ENCODE peak calls at places on chromosomes 3 and 15, in eight cellular contexts. One of them, this sample, is unnamed.
A peak's percentile ranks its signal among the peaks of the same experiment; 100 is the strongest.

GRCh38 chr3:39065197-39065596 is 13.4 kb downstream of the WDR48 start:
- DNase-seq in breast epithelium: no peak
- DNase-seq in Calu3: peak; percentile 40
- DNase-seq in stomach: no peak
- DNase-seq in fibroblast of pulmonary artery: peak; percentile 48
- DNase-seq in AG09319: no peak
- DNase-seq in gastrocnemius medialis: no peak
- DNase-seq in AG04450: no peak
- DNase-seq in this sample: no peak

GRCh38 chr3:76429536-76430177 is 610.2 kb upstream of the ROBO2 start:
- DNase-seq in breast epithelium: no peak
- DNase-seq in Calu3: no peak
- DNase-seq in stomach: no peak
- DNase-seq in fibroblast of pulmonary artery: no peak
- DNase-seq in AG09319: no peak
- DNase-seq in gastrocnemius medialis: no peak
- DNase-seq in AG04450: no peak
- DNase-seq in this sample: no peak

GRCh38 chr15:64634020-64634419 is 141.4 kb downstream of the RBPMS2 start:
- DNase-seq in breast epithelium: no peak
- DNase-seq in Calu3: no peak
- DNase-seq in stomach: no peak
- DNase-seq in fibroblast of pulmonary artery: no peak
- DNase-seq in AG09319: no peak
- DNase-seq in gastrocnemius medialis: no peak
- DNase-seq in AG04450: no peak
- DNase-seq in this sample: no peak

GRCh38 chr3:52454235-52454937 is 545 bp upstream of the TNNC1 start:
- DNase-seq in breast epithelium: no peak
- DNase-seq in Calu3: no peak
- DNase-seq in stomach: peak; percentile 42
- DNase-seq in fibroblast of pulmonary artery: no peak
- DNase-seq in AG09319: no peak
- DNase-seq in gastrocnemius medialis: no peak
- DNase-seq in AG04450: no peak
- DNase-seq in this sample: no peak

GRCh38 chr3:112351036-112351435 is 18.1 kb downstream of the CD200 start:
- DNase-seq in breast epithelium: no peak
- DNase-seq in Calu3: no peak
- DNase-seq in stomach: no peak
- DNase-seq in fibroblast of pulmonary artery: no peak
- DNase-seq in AG09319: no peak
- DNase-seq in gastrocnemius medialis: no peak
- DNase-seq in AG04450: no peak
- DNase-seq in this sample: no peak

GRCh38 chr3:195543642-195544536 is 764 bp upstream of the PPP1R2 start:
- DNase-seq in breast epithelium: no peak
- DNase-seq in Calu3: no peak
- DNase-seq in stomach: no peak
- DNase-seq in fibroblast of pulmonary artery: no peak
- DNase-seq in AG09319: no peak
- DNase-seq in gastrocnemius medialis: no peak
- DNase-seq in AG04450: no peak
- DNase-seq in this sample: no peak

GRCh38 chr3:111669926-111670630 is 74.9 kb upstream of the ZBED2 start:
- DNase-seq in breast epithelium: no peak
- DNase-seq in Calu3: no peak
- DNase-seq in stomach: no peak
- DNase-seq in fibroblast of pulmonary artery: peak; percentile 45
- DNase-seq in AG09319: no peak
- DNase-seq in gastrocnemius medialis: no peak
- DNase-seq in AG04450: no peak
- DNase-seq in this sample: no peak

GRCh38 chr3:130374908-130375307 is 29.4 kb downstream of the COL6A5 start:
- DNase-seq in breast epithelium: no peak
- DNase-seq in Calu3: no peak
- DNase-seq in stomach: no peak
- DNase-seq in fibroblast of pulmonary artery: no peak
- DNase-seq in AG09319: no peak
- DNase-seq in gastrocnemius medialis: no peak
- DNase-seq in AG04450: no peak
- DNase-seq in this sample: no peak

GRCh38 chr3:24344784-24345439 is 149.7 kb downstream of the THRB start:
- DNase-seq in breast epithelium: no peak
- DNase-seq in Calu3: no peak
- DNase-seq in stomach: no peak
- DNase-seq in fibroblast of pulmonary artery: no peak
- DNase-seq in AG09319: no peak
- DNase-seq in gastrocnemius medialis: no peak
- DNase-seq in AG04450: no peak
- DNase-seq in this sample: no peak

GRCh38 chr3:66496731-66497130 is 4.1 kb downstream of the LRIG1 start:
- DNase-seq in breast epithelium: no peak
- DNase-seq in Calu3: no peak
- DNase-seq in stomach: no peak
- DNase-seq in fibroblast of pulmonary artery: no peak
- DNase-seq in AG09319: no peak
- DNase-seq in gastrocnemius medialis: no peak
- DNase-seq in AG04450: no peak
- DNase-seq in this sample: no peak

GRCh38 chr15:98560338-98560737 is 88.0 kb upstream of the IGF1R start:
- DNase-seq in breast epithelium: no peak
- DNase-seq in Calu3: no peak
- DNase-seq in stomach: no peak
- DNase-seq in fibroblast of pulmonary artery: no peak
- DNase-seq in AG09319: no peak
- DNase-seq in gastrocnemius medialis: no peak
- DNase-seq in AG04450: no peak
- DNase-seq in this sample: no peak

GRCh38 chr3:64766463-64766862 is 78.7 kb upstream of the ADAMTS9 start:
- DNase-seq in breast epithelium: no peak
- DNase-seq in Calu3: no peak
- DNase-seq in stomach: no peak
- DNase-seq in fibroblast of pulmonary artery: peak; percentile 42
- DNase-seq in AG09319: no peak
- DNase-seq in gastrocnemius medialis: no peak
- DNase-seq in AG04450: no peak
- DNase-seq in this sample: no peak

GRCh38 chr3:27758083-27758482 is 36.0 kb upstream of the EOMES start:
- DNase-seq in breast epithelium: no peak
- DNase-seq in Calu3: no peak
- DNase-seq in stomach: no peak
- DNase-seq in fibroblast of pulmonary artery: peak; percentile 74
- DNase-seq in AG09319: peak; percentile 31
- DNase-seq in gastrocnemius medialis: no peak
- DNase-seq in AG04450: peak; percentile 10
- DNase-seq in this sample: no peak

GRCh38 chr3:177523991-177524438 is 326.7 kb upstream of the TBL1XR1 start:
- DNase-seq in breast epithelium: no peak
- DNase-seq in Calu3: peak; percentile 60
- DNase-seq in stomach: no peak
- DNase-seq in fibroblast of pulmonary artery: peak; percentile 31
- DNase-seq in AG09319: no peak
- DNase-seq in gastrocnemius medialis: no peak
- DNase-seq in AG04450: no peak
- DNase-seq in this sample: no peak

GRCh38 chr3:169607909-169608308 is 55.6 kb downstream of the MECOM start:
- DNase-seq in breast epithelium: no peak
- DNase-seq in Calu3: no peak
- DNase-seq in stomach: no peak
- DNase-seq in fibroblast of pulmonary artery: no peak
- DNase-seq in AG09319: no peak
- DNase-seq in gastrocnemius medialis: no peak
- DNase-seq in AG04450: no peak
- DNase-seq in this sample: no peak

GRCh38 chr15:92429378-92430066 is 35.8 kb downstream of the ST8SIA2 start:
- DNase-seq in breast epithelium: no peak
- DNase-seq in Calu3: no peak
- DNase-seq in stomach: no peak
- DNase-seq in fibroblast of pulmonary artery: peak; percentile 20
- DNase-seq in AG09319: peak; percentile 27
- DNase-seq in gastrocnemius medialis: no peak
- DNase-seq in AG04450: peak; percentile 27
- DNase-seq in this sample: no peak

GRCh38 chr15:68230157-68231100 is 901 bp upstream of the CLN6 start:
- DNase-seq in breast epithelium: no peak
- DNase-seq in Calu3: no peak
- DNase-seq in stomach: peak; percentile 26
- DNase-seq in fibroblast of pulmonary artery: no peak
- DNase-seq in AG09319: no peak
- DNase-seq in gastrocnemius medialis: no peak
- DNase-seq in AG04450: no peak
- DNase-seq in this sample: no peak

GRCh38 chr3:9163289-9163688 is 86.2 kb downstream of the SRGAP3 start:
- DNase-seq in breast epithelium: no peak
- DNase-seq in Calu3: no peak
- DNase-seq in stomach: no peak
- DNase-seq in fibroblast of pulmonary artery: no peak
- DNase-seq in AG09319: no peak
- DNase-seq in gastrocnemius medialis: no peak
- DNase-seq in AG04450: no peak
- DNase-seq in this sample: no peak

GRCh38 chr15:51492528-51492927 is 130.0 kb downstream of the DMXL2 start:
- DNase-seq in breast epithelium: no peak
- DNase-seq in Calu3: no peak
- DNase-seq in stomach: no peak
- DNase-seq in fibroblast of pulmonary artery: no peak
- DNase-seq in AG09319: no peak
- DNase-seq in gastrocnemius medialis: no peak
- DNase-seq in AG04450: no peak
- DNase-seq in this sample: no peak

GRCh38 chr15:51497806-51498205 is 124.8 kb downstream of the DMXL2 start:
- DNase-seq in breast epithelium: no peak
- DNase-seq in Calu3: no peak
- DNase-seq in stomach: no peak
- DNase-seq in fibroblast of pulmonary artery: no peak
- DNase-seq in AG09319: no peak
- DNase-seq in gastrocnemius medialis: no peak
- DNase-seq in AG04450: no peak
- DNase-seq in this sample: no peak

GRCh38 chr15:51493892-51494291 is 128.7 kb downstream of the DMXL2 start:
- DNase-seq in breast epithelium: no peak
- DNase-seq in Calu3: no peak
- DNase-seq in stomach: no peak
- DNase-seq in fibroblast of pulmonary artery: peak; percentile 39
- DNase-seq in AG09319: no peak
- DNase-seq in gastrocnemius medialis: no peak
- DNase-seq in AG04450: peak; percentile 30
- DNase-seq in this sample: no peak

GRCh38 chr15:51494411-51495314 is 127.9 kb downstream of the DMXL2 start:
- DNase-seq in breast epithelium: no peak
- DNase-seq in Calu3: no peak
- DNase-seq in stomach: no peak
- DNase-seq in fibroblast of pulmonary artery: peak; percentile 50
- DNase-seq in AG09319: no peak
- DNase-seq in gastrocnemius medialis: no peak
- DNase-seq in AG04450: peak; percentile 18
- DNase-seq in this sample: no peak

DNA sequence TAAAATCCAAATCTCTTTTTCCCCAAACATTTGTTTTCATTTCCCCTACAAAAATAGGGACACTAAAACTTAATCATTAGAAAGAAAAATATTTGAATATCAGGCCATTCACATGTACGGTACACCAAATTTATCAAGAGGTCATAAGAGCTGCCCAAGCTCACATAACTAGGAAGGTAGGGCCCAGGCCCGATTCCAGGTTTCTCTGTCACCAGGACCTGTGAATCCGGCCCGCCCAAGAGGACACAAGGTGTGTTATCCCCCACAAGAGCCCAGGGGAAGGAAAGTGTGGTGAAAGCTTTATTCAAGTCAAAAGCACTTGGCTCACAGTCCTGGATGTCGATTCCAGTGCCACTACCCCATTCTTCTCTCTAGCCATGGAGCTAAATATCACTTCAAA is 130.6 kb downstream of the DMXL2 start:
- DNase-seq in breast epithelium: no peak
- DNase-seq in Calu3: no peak
- DNase-seq in stomach: no peak
- DNase-seq in fibroblast of pulmonary artery: no peak
- DNase-seq in AG09319: no peak
- DNase-seq in gastrocnemius medialis: no peak
- DNase-seq in AG04450: no peak
- DNase-seq in this sample: no peak
- TF ChIP-seq CTCF in breast epithelium: no peak
- TF ChIP-seq CTCF in Calu3: no peak
- TF ChIP-seq CTCF in stomach: no peak
- TF ChIP-seq CTCF in fibroblast of pulmonary artery: no peak
- TF ChIP-seq CTCF in AG09319: no peak
- TF ChIP-seq CTCF in gastrocnemius medialis: no peak
- TF ChIP-seq CTCF in AG04450: no peak
- TF ChIP-seq CTCF in this sample: no peak

GRCh38 chr15:82809308-82810060 is at the start of gene WHAMM:
- DNase-seq in breast epithelium: peak; percentile 99
- DNase-seq in Calu3: peak; percentile 99
- DNase-seq in stomach: peak; percentile 99
- DNase-seq in fibroblast of pulmonary artery: peak; percentile 99
- DNase-seq in AG09319: peak; percentile 97
- DNase-seq in gastrocnemius medialis: peak; percentile 100
- DNase-seq in AG04450: peak; percentile 94
- DNase-seq in this sample: peak; percentile 95
- TF ChIP-seq CTCF in breast epithelium: no peak
- TF ChIP-seq CTCF in Calu3: no peak
- TF ChIP-seq CTCF in stomach: no peak
- TF ChIP-seq CTCF in fibroblast of pulmonary artery: no peak
- TF ChIP-seq CTCF in AG09319: no peak
- TF ChIP-seq CTCF in gastrocnemius medialis: peak; percentile 29
- TF ChIP-seq CTCF in AG04450: peak; percentile 1
- TF ChIP-seq CTCF in this sample: no peak

GRCh38 chr15:56243774-56244236 is at the start of gene RFX7:
- DNase-seq in breast epithelium: peak; percentile 60
- DNase-seq in Calu3: peak; percentile 92
- DNase-seq in stomach: peak; percentile 83
- DNase-seq in fibroblast of pulmonary artery: peak; percentile 73
- DNase-seq in AG09319: no peak
- DNase-seq in gastrocnemius medialis: peak; percentile 34
- DNase-seq in AG04450: peak; percentile 26
- DNase-seq in this sample: peak; percentile 34
- TF ChIP-seq CTCF in breast epithelium: no peak
- TF ChIP-seq CTCF in Calu3: no peak
- TF ChIP-seq CTCF in stomach: no peak
- TF ChIP-seq CTCF in fibroblast of pulmonary artery: no peak
- TF ChIP-seq CTCF in AG09319: no peak
- TF ChIP-seq CTCF in gastrocnemius medialis: peak; percentile 10
- TF ChIP-seq CTCF in AG04450: no peak
- TF ChIP-seq CTCF in this sample: no peak

GRCh38 chr3:182567666-182568065 is 225.6 kb upstream of the ATP11B start:
- DNase-seq in breast epithelium: no peak
- DNase-seq in Calu3: peak; percentile 20
- DNase-seq in stomach: no peak
- DNase-seq in fibroblast of pulmonary artery: no peak
- DNase-seq in AG09319: no peak
- DNase-seq in gastrocnemius medialis: no peak
- DNase-seq in AG04450: no peak
- DNase-seq in this sample: no peak
- TF ChIP-seq CTCF in breast epithelium: no peak
- TF ChIP-seq CTCF in Calu3: no peak
- TF ChIP-seq CTCF in stomach: no peak
- TF ChIP-seq CTCF in fibroblast of pulmonary artery: no peak
- TF ChIP-seq CTCF in AG09319: no peak
- TF ChIP-seq CTCF in gastrocnemius medialis: no peak
- TF ChIP-seq CTCF in AG04450: no peak
- TF ChIP-seq CTCF in this sample: no peak

GRCh38 chr3:97821413-97821809 is 400 bp upstream of the CRYBG3 start:
- DNase-seq in breast epithelium: peak; percentile 56
- DNase-seq in Calu3: peak; percentile 46
- DNase-seq in stomach: peak; percentile 45
- DNase-seq in fibroblast of pulmonary artery: peak; percentile 57
- DNase-seq in AG09319: no peak
- DNase-seq in gastrocnemius medialis: peak; percentile 6
- DNase-seq in AG04450: no peak
- DNase-seq in this sample: no peak
- TF ChIP-seq CTCF in breast epithelium: no peak
- TF ChIP-seq CTCF in Calu3: no peak
- TF ChIP-seq CTCF in stomach: no peak
- TF ChIP-seq CTCF in fibroblast of pulmonary artery: no peak
- TF ChIP-seq CTCF in AG09319: no peak
- TF ChIP-seq CTCF in gastrocnemius medialis: no peak
- TF ChIP-seq CTCF in AG04450: peak; percentile 1
- TF ChIP-seq CTCF in this sample: no peak

This sample was measured in omental fat pad.